ENCODE peak calls at places on chromosomes 16 and 17, in five cellular contexts. One of them, this sample, is unnamed.

GRCh38 chr17:33260638-33261037 is 32.5 kb downstream of the ASIC2 start:
- DNase-seq in tibial artery: no peak
- DNase-seq in transverse colon: peak; percentile 48
- DNase-seq in neural progenitor cell: no peak
- DNase-seq in hepatocyte: no peak
- DNase-seq in this sample: no peak

GRCh38 chr16:80824623-80825364 is 20.4 kb upstream of the CDYL2 start:
- DNase-seq in tibial artery: no peak
- DNase-seq in hepatocyte: peak; percentile 72
- DNase-seq in neural progenitor cell: peak; percentile 71
- DNase-seq in transverse colon: peak; percentile 24
- DNase-seq in this sample: peak; percentile 30

GRCh38 chr17:28812980-28813377 is 29.6 kb downstream of the FAM222B start:
- DNase-seq in transverse colon: no peak
- DNase-seq in hepatocyte: no peak
- DNase-seq in tibial artery: no peak
- DNase-seq in neural progenitor cell: no peak
- DNase-seq in this sample: no peak

GRCh38 chr17:51107666-51108227 is 12.9 kb downstream of the SPAG9 start:
- DNase-seq in hepatocyte: peak; percentile 44
- DNase-seq in transverse colon: no peak
- DNase-seq in neural progenitor cell: no peak
- DNase-seq in tibial artery: no peak
- DNase-seq in this sample: no peak

GRCh38 chr16:68885321-68885720 is 42.0 kb downstream of the TANGO6 start:
- DNase-seq in transverse colon: no peak
- DNase-seq in hepatocyte: no peak
- DNase-seq in tibial artery: no peak
- DNase-seq in neural progenitor cell: no peak
- DNase-seq in this sample: no peak

GRCh38 chr17:14359251-14359939 is 58.5 kb downstream of the HS3ST3B1 start:
- DNase-seq in tibial artery: no peak
- DNase-seq in hepatocyte: no peak
- DNase-seq in neural progenitor cell: no peak
- DNase-seq in transverse colon: no peak
- DNase-seq in this sample: no peak

GRCh38 chr17:67221062-67221998 is 23.7 kb downstream of the HELZ start:
- DNase-seq in transverse colon: no peak
- DNase-seq in hepatocyte: peak; percentile 55
- DNase-seq in tibial artery: no peak
- DNase-seq in neural progenitor cell: peak; percentile 39
- DNase-seq in this sample: peak; percentile 37

GRCh38 chr17:9360610-9361571 is 214.7 kb downstream of the STX8 start:
- DNase-seq in transverse colon: peak; percentile 18
- DNase-seq in hepatocyte: peak; percentile 75
- DNase-seq in neural progenitor cell: no peak
- DNase-seq in tibial artery: peak; percentile 75
- DNase-seq in this sample: peak; percentile 33

GRCh38 chr16:25143898-25144297 is 32.4 kb downstream of the LCMT1 start:
- DNase-seq in transverse colon: peak; percentile 25
- DNase-seq in tibial artery: no peak
- DNase-seq in neural progenitor cell: peak; percentile 26
- DNase-seq in hepatocyte: no peak
- DNase-seq in this sample: peak; percentile 26

GRCh38 chr16:50567651-50568050 is 19.5 kb downstream of the NKD1 start:
- DNase-seq in neural progenitor cell: no peak
- DNase-seq in hepatocyte: no peak
- DNase-seq in transverse colon: no peak
- DNase-seq in tibial artery: no peak
- DNase-seq in this sample: no peak

GRCh38 chr17:43774304-43775250 is 4.2 kb downstream of the DUSP3 start:
- DNase-seq in transverse colon: no peak
- DNase-seq in tibial artery: no peak
- DNase-seq in hepatocyte: no peak
- DNase-seq in neural progenitor cell: no peak
- DNase-seq in this sample: no peak

GRCh38 chr17:65783845-65784334 is 222.4 kb upstream of the AXIN2 start:
- DNase-seq in tibial artery: no peak
- DNase-seq in hepatocyte: peak; percentile 12
- DNase-seq in neural progenitor cell: no peak
- DNase-seq in transverse colon: peak; percentile 32
- DNase-seq in this sample: peak; percentile 22

GRCh38 chr17:2238432-2239169 is 65.0 kb downstream of the SMG6 start:
- DNase-seq in tibial artery: no peak
- DNase-seq in neural progenitor cell: no peak
- DNase-seq in transverse colon: peak; percentile 34
- DNase-seq in hepatocyte: no peak
- DNase-seq in this sample: no peak

GRCh38 chr17:35257080-35257701 is 14.3 kb downstream of the SLFN5 start:
- DNase-seq in neural progenitor cell: no peak
- DNase-seq in hepatocyte: no peak
- DNase-seq in tibial artery: no peak
- DNase-seq in transverse colon: peak; percentile 59
- DNase-seq in this sample: peak; percentile 81

GRCh38 chr16:29809850-29810698 is 1.9 kb upstream of the PRRT2 start:
- DNase-seq in tibial artery: no peak
- DNase-seq in hepatocyte: no peak
- DNase-seq in transverse colon: no peak
- DNase-seq in neural progenitor cell: peak; percentile 52
- DNase-seq in this sample: no peak

GRCh38 chr17:41792835-41793748 is 6.6 kb upstream of the JUP start:
- DNase-seq in neural progenitor cell: peak; percentile 31
- DNase-seq in hepatocyte: peak; percentile 92
- DNase-seq in transverse colon: peak; percentile 81
- DNase-seq in tibial artery: no peak
- DNase-seq in this sample: peak; percentile 97

GRCh38 chr16:5653041-5653440 is 555.4 kb upstream of the EEF2KMT start:
- DNase-seq in tibial artery: no peak
- DNase-seq in transverse colon: no peak
- DNase-seq in neural progenitor cell: no peak
- DNase-seq in hepatocyte: no peak
- DNase-seq in this sample: no peak

GRCh38 chr17:79223471-79223870 is 148.8 kb downstream of the ENGASE start:
- DNase-seq in tibial artery: no peak
- DNase-seq in transverse colon: no peak
- DNase-seq in hepatocyte: no peak
- DNase-seq in neural progenitor cell: peak; percentile 30
- DNase-seq in this sample: no peak

GRCh38 chr16:4081035-4081434 is 35.2 kb downstream of the ADCY9 start:
- DNase-seq in hepatocyte: no peak
- DNase-seq in neural progenitor cell: peak; percentile 24
- DNase-seq in tibial artery: no peak
- DNase-seq in transverse colon: no peak
- DNase-seq in this sample: no peak

GRCh38 chr17:41654908-41655607 is 30.7 kb upstream of the KRT17 start:
- DNase-seq in tibial artery: no peak
- DNase-seq in transverse colon: no peak
- DNase-seq in neural progenitor cell: no peak
- DNase-seq in hepatocyte: no peak
- DNase-seq in this sample: no peak

GRCh38 chr16:72434159-72434558 is 262.2 kb upstream of the PMFBP1 start:
- DNase-seq in transverse colon: no peak
- DNase-seq in hepatocyte: no peak
- DNase-seq in tibial artery: no peak
- DNase-seq in neural progenitor cell: no peak
- DNase-seq in this sample: no peak

GRCh38 chr16:10256855-10257641 is 74.8 kb upstream of the GRIN2A start:
- DNase-seq in hepatocyte: peak; percentile 77
- DNase-seq in tibial artery: no peak
- DNase-seq in neural progenitor cell: peak; percentile 72
- DNase-seq in transverse colon: peak; percentile 26
- DNase-seq in this sample: peak; percentile 52

GRCh38 chr17:4247361-4247980 is 16.3 kb downstream of the ANKFY1 start:
- DNase-seq in tibial artery: no peak
- DNase-seq in hepatocyte: no peak
- DNase-seq in neural progenitor cell: no peak
- DNase-seq in transverse colon: peak; percentile 28
- DNase-seq in this sample: no peak

GRCh38 chr17:66571745-66572144 is 263.2 kb upstream of the CACNG5 start:
- DNase-seq in tibial artery: no peak
- DNase-seq in neural progenitor cell: no peak
- DNase-seq in hepatocyte: no peak
- DNase-seq in transverse colon: no peak
- DNase-seq in this sample: no peak

GRCh38 chr17:73632513-73632912 is 11.7 kb downstream of the SDK2 start:
- DNase-seq in transverse colon: no peak
- DNase-seq in hepatocyte: no peak
- DNase-seq in tibial artery: no peak
- DNase-seq in neural progenitor cell: no peak
- DNase-seq in this sample: no peak

GRCh38 chr16:4323845-4324478 is 8.1 kb downstream of the GLIS2 start:
- DNase-seq in neural progenitor cell: peak; percentile 74
- DNase-seq in transverse colon: peak; percentile 40
- DNase-seq in hepatocyte: peak; percentile 89
- DNase-seq in tibial artery: peak; percentile 88
- DNase-seq in this sample: peak; percentile 66

GRCh38 chr17:66654764-66655163 is 180.2 kb upstream of the CACNG5 start:
- DNase-seq in transverse colon: no peak
- DNase-seq in neural progenitor cell: no peak
- DNase-seq in tibial artery: no peak
- DNase-seq in hepatocyte: no peak
- DNase-seq in this sample: no peak

GRCh38 chr17:43878260-43879082 is 28.9 kb downstream of the MPP2 start:
- DNase-seq in neural progenitor cell: peak; percentile 86
- DNase-seq in tibial artery: peak; percentile 81
- DNase-seq in transverse colon: peak; percentile 82
- DNase-seq in hepatocyte: peak; percentile 93
- DNase-seq in this sample: peak; percentile 93

GRCh38 chr17:5562661-5563360 is 21.5 kb downstream of the NLRP1 start:
- DNase-seq in hepatocyte: no peak
- DNase-seq in neural progenitor cell: no peak
- DNase-seq in tibial artery: no peak
- DNase-seq in transverse colon: no peak
- DNase-seq in this sample: no peak

DNA sequence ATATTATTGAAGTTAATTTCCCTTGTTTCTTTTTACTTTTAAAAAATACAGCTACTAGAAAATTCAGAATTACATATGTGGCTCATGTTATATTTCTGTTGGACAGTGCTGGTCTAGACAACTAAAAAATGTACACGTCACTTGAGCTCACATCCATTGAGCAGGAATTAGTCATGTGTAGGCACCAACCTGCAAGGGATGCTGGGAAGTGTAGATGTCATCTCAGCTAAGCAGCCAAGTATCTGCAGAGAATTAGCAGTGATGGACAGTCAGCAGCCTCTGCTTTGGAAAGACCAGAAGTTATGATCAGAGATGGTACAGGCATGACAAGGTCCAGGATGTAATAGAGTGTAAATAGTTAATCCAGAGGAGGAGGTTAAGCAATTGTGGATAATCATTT is 87.1 kb upstream of the HS3ST2 start:
- DNase-seq in tibial artery: no peak
- DNase-seq in hepatocyte: no peak
- DNase-seq in transverse colon: no peak
- DNase-seq in neural progenitor cell: no peak
- DNase-seq in this sample: no peak
- TF ChIP-seq CTCF in tibial artery: no peak
- TF ChIP-seq CTCF in hepatocyte: no peak
- TF ChIP-seq CTCF in transverse colon: no peak
- TF ChIP-seq CTCF in neural progenitor cell: no peak
- TF ChIP-seq CTCF in this sample: no peak

GRCh38 chr17:46178550-46179198 is 14.6 kb downstream of the KANSL1 start:
- DNase-seq in neural progenitor cell: no peak
- DNase-seq in transverse colon: no peak
- DNase-seq in hepatocyte: no peak
- DNase-seq in tibial artery: no peak
- DNase-seq in this sample: no peak
- TF ChIP-seq CTCF in neural progenitor cell: no peak
- TF ChIP-seq CTCF in transverse colon: no peak
- TF ChIP-seq CTCF in hepatocyte: no peak
- TF ChIP-seq CTCF in tibial artery: no peak
- TF ChIP-seq CTCF in this sample: no peak

DNA sequence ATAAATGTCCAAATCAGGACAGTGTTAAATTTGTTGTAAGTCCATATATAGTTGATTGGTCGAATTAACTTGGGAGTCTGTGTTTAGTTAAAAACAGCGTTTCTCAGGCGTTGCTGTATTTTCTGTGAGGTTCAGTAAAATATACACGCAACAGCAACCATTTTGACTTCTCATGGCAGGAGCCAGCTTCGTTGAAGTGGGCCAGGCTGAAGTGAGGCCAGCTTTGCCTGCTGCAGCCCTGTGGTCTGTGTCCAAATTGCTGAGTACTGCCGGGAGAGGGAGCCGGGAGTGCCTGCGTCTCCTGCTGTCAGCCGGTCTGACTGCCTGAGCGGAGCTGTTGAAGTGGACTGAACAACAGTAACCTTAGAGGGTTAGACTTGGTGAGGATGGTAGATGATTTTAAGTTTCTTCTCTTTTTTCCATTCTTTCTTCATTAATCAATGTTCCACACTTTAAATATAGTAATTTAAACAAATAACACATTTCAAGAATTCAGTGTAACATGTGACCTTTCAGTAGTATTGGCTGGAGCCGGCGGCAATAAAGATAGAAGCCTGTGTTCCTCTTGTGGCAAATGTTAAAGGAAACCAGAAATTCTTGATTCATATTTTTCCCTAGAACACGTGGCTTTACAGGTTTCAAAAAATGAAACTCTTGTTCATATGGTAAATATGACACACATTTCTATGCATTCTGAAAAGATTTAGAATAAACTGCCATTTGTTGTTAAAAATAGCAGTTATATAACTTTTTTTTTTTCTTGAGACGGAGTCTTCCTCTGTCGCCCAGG is 37.0 kb upstream of the ZNF750 start:
- DNase-seq in transverse colon: peak; percentile 78
- DNase-seq in hepatocyte: peak; percentile 83
- DNase-seq in tibial artery: peak; percentile 92
- DNase-seq in neural progenitor cell: peak; percentile 71
- DNase-seq in this sample: peak; percentile 32
- TF ChIP-seq CTCF in transverse colon: peak; percentile 40
- TF ChIP-seq CTCF in hepatocyte: peak; percentile 50
- TF ChIP-seq CTCF in tibial artery: peak; percentile 67
- TF ChIP-seq CTCF in neural progenitor cell: peak; percentile 47
- TF ChIP-seq CTCF in this sample: no peak

DNA sequence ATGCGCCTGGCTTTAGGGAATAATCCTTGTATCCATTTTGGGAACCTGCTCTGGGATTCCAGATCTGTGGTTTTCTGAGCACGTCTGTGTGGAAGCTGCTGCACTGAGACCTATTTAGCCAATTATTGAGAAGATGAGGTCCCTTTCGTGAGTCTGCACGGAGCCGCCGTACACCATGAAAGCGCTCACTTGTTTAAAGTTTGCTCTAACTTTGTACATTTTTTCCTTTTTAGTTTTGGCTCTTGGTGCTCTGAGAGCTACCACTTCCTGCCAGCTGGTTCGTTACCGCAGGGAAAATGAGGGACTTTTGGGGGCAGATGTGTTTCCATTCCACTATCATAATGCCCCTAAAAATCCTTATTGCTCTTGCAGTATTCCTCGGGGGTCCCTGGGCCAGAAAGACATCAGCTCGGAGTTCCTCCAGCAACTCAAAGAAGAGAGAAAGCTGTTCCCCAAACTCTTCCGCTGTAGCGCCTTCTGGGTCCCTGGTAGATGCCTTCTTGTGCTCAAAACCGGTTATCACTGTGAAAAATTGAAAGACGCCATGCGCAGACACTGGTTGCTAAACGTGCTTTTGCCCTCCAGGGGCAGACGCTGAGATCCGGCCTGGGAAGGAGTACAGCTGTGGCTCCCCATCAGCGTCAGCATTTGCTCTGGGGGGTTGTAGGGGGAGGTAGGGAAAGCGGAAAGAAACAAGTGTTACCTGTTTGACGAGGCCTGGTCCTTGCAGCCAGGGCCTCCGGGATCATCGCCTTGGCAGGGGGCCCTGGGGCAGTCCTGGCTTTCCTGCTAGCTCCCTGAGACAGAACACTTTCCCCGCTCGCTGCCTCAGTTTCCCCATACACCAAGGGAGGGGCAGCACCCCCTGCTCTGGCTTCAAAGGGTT is 238.1 kb downstream of the MRTFB start:
- DNase-seq in transverse colon: no peak
- DNase-seq in hepatocyte: peak; percentile 53
- DNase-seq in tibial artery: no peak
- DNase-seq in neural progenitor cell: peak; percentile 42
- DNase-seq in this sample: peak; percentile 48
- TF ChIP-seq CTCF in transverse colon: no peak
- TF ChIP-seq CTCF in hepatocyte: no peak
- TF ChIP-seq CTCF in tibial artery: no peak
- TF ChIP-seq CTCF in neural progenitor cell: peak; percentile 26
- TF ChIP-seq CTCF in this sample: no peak